ENCODE peak calls at places on chromosomes 11 and 22, in ten cellular contexts. P is body of pancreas, G is omental fat pad, Z is foreskin fibroblast, E is HFF-Myc, K is heart right ventricle, D is HL-60, R is IMR-90, H is cardiac fibroblast, Q is tibial artery. Y is an unnamed sample.
A peak's percentile ranks its signal among the peaks of the same experiment; 100 is the strongest.

GRCh38 chr22:36327922-36328551 is 59.7 kb downstream of the MYH9 start:
- DNase-seq in P (peak; percentile 66), G (no peak), Z (peak; percentile 46), E (no peak), K (peak; percentile 67), D (no peak), R (peak; percentile 78), H (peak; percentile 71), Q (peak; percentile 86), Y (no peak)

GRCh38 chr11:45662665-45663485 is 2.5 kb downstream of the CHST1 start:
- DNase-seq in P (no peak), G (no peak), Z (peak; percentile 72), E (peak; percentile 43), K (no peak), D (no peak), R (peak; percentile 89), H (peak; percentile 94), Q (no peak), Y (peak; percentile 75)

GRCh38 chr11:3132271-3132781 is 32.8 kb downstream of the OSBPL5 start:
- DNase-seq in P (no peak), G (no peak), Z (no peak), E (no peak), K (no peak), D (no peak), R (no peak), H (no peak), Q (peak; percentile 45), Y (no peak)

GRCh38 chr22:47172771-47173534 is 410.5 kb downstream of the TBC1D22A start:
- DNase-seq in P (no peak), G (no peak), Z (no peak), E (no peak), K (no peak), D (no peak), R (no peak), H (no peak), Q (peak; percentile 57), Y (peak; percentile 83)

GRCh38 chr11:125128450-125128849 is 17.0 kb upstream of the TMEM218 start:
- DNase-seq in P (no peak), G (no peak), Z (peak; percentile 73), E (no peak), K (no peak), D (no peak), R (peak; percentile 93), H (peak; percentile 41), Q (no peak), Y (no peak)

GRCh38 chr11:75276696-75277095 is 36.1 kb downstream of the TPBGL start:
- DNase-seq in P (peak; percentile 6), G (no peak), Z (no peak), E (no peak), K (no peak), D (no peak), R (no peak), H (no peak), Q (no peak), Y (no peak)

GRCh38 chr11:65502274-65502851 is 3.5 kb downstream of the MALAT1 start:
- DNase-seq in P (no peak), G (no peak), Z (peak; percentile 41), E (peak; percentile 20), K (no peak), D (no peak), R (peak; percentile 61), H (peak; percentile 78), Q (no peak), Y (no peak)

GRCh38 chr11:117826360-117826635 is 1.8 kb upstream of the FXYD2 start:
- DNase-seq in P (no peak), G (peak; percentile 17), Z (no peak), E (no peak), K (no peak), D (no peak), R (no peak), H (no peak), Q (no peak), Y (no peak)

GRCh38 chr22:47092896-47093311 is 330.5 kb downstream of the TBC1D22A start:
- DNase-seq in P (no peak), G (no peak), Z (peak; percentile 64), E (no peak), K (no peak), D (no peak), R (peak; percentile 67), H (peak; percentile 80), Q (peak; percentile 19), Y (no peak)

GRCh38 chr11:73651661-73652045 is 5.3 kb downstream of the PLEKHB1 start:
- DNase-seq in P (no peak), G (no peak), Z (no peak), E (no peak), K (no peak), D (no peak), R (no peak), H (no peak), Q (no peak), Y (no peak)

GRCh38 chr11:112525270-112525669 is 264.6 kb upstream of the PLET1 start:
- DNase-seq in P (no peak), G (no peak), Z (peak; percentile 23), E (peak; percentile 16), K (peak; percentile 7), D (peak; percentile 6), R (no peak), H (peak; percentile 25), Q (peak; percentile 70), Y (no peak)

GRCh38 chr11:132301465-132301864 is 931.0 kb downstream of the NTM start:
- DNase-seq in P (no peak), G (no peak), Z (no peak), E (no peak), K (no peak), D (no peak), R (no peak), H (no peak), Q (no peak), Y (no peak)

GRCh38 chr11:132296946-132297610 is 926.7 kb downstream of the NTM start:
- DNase-seq in P (no peak), G (no peak), Z (no peak), E (no peak), K (no peak), D (no peak), R (no peak), H (no peak), Q (no peak), Y (no peak)

GRCh38 chr11:132301900-132302299 is 931.5 kb downstream of the NTM start:
- DNase-seq in P (no peak), G (no peak), Z (no peak), E (no peak), K (no peak), D (no peak), R (no peak), H (no peak), Q (no peak), Y (no peak)

GRCh38 chr11:132300283-132300682 is 929.9 kb downstream of the NTM start:
- DNase-seq in P (no peak), G (no peak), Z (peak; percentile 8), E (no peak), K (no peak), D (no peak), R (peak; percentile 13), H (no peak), Q (no peak), Y (no peak)
- TF ChIP-seq CTCF in P (no peak), G (no peak), Z (peak; percentile 39), E (peak; percentile 37), K (peak; percentile 27), D (no peak), R (peak; percentile 31), H (peak; percentile 41), Q (no peak), Y (peak; percentile 68)

GRCh38 chr11:68282141-68282860 is 10.5 kb upstream of the C11orf24 start:
- DNase-seq in P (no peak), G (no peak), Z (no peak), E (no peak), K (no peak), D (peak; percentile 57), R (no peak), H (no peak), Q (no peak), Y (no peak)

GRCh38 chr11:68287419-68287818 is 15.6 kb upstream of the C11orf24 start:
- DNase-seq in P (no peak), G (no peak), Z (no peak), E (no peak), K (no peak), D (no peak), R (no peak), H (no peak), Q (no peak), Y (no peak)

GRCh38 chr11:68279676-68280075 is 7.9 kb upstream of the C11orf24 start:
- DNase-seq in P (no peak), G (no peak), Z (no peak), E (no peak), K (no peak), D (no peak), R (no peak), H (no peak), Q (no peak), Y (no peak)

GRCh38 chr11:68276864-68277263 is 5.1 kb upstream of the C11orf24 start:
- DNase-seq in P (no peak), G (no peak), Z (no peak), E (no peak), K (no peak), D (no peak), R (no peak), H (no peak), Q (no peak), Y (no peak)

DNA sequence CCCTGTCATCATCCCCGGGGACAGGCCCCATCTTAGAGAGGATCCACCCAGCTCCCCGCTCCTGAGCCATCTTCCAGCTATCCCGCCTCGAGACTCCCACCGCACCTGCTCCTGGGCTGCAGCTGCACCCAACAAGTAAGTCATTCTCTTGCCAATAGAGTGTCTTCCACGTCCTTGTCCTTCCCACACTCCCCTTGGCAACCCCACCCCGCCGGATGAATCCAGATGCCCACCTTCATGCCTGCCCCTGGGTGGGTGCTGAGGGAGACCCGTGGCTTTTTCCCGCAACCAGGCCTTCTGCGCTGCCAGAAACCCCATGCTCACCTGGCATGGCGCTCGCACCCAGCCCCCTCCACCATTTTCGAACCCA is 11.1 kb upstream of the C11orf24 start:
- DNase-seq in P (no peak), G (no peak), Z (no peak), E (no peak), K (no peak), D (no peak), R (no peak), H (no peak), Q (no peak), Y (no peak)
- TF ChIP-seq CTCF in P (no peak), G (no peak), Z (no peak), E (no peak), K (no peak), D (no peak), R (no peak), H (no peak), Q (no peak), Y (no peak)

DNA sequence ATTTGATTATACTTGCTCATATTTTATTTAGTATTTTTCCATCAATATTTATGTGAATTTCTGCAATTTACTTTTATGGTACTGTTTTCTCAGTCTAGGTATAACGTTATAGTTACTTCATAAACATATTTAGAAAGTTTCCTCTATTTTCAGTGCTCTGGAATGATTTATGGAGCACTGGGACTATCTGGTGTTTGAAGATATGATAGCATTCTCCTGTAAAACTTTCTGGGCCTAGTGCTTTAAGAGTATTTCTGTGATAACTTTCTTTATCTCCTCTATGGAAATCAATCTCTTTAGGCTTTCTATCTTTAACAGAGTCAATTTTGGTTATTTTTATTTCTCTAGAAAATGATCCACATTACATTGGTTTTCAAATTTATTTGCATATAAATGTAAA is 85.1 kb downstream of the SOX6 start:
- DNase-seq in P (no peak), G (no peak), Z (no peak), E (no peak), K (no peak), D (no peak), R (no peak), H (no peak), Q (no peak), Y (no peak)
- TF ChIP-seq CTCF in P (no peak), G (no peak), Z (no peak), E (no peak), K (no peak), D (no peak), R (no peak), H (no peak), Q (no peak), Y (peak; percentile 39)

GRCh38 chr22:22930222-22930497 is 42.5 kb downstream of the IGLL5 start:
- DNase-seq in P (no peak), G (no peak), Z (no peak), E (no peak), K (no peak), D (no peak), R (no peak), H (no peak), Q (no peak), Y (peak; percentile 52)
- TF ChIP-seq CTCF in P (no peak), G (no peak), Z (no peak), E (no peak), K (no peak), D (no peak), R (no peak), H (no peak), Q (no peak), Y (no peak)

Y was measured in chondrocyte.